ENCODE peak calls at places on chromosomes 3 and 15, in six cellular contexts. D, B, L, R, H and G are unnamed samples. For H3K4me1 and H3K27me3, the result is how much of the 10 kb centered on the place peaks cover.

GRCh38 chr15:74635228-74635627 is 19.6 kb downstream of the CLK3 start:
- DNase-seq in D (peak), B (peak), L (peak), R (no peak), H (peak), G (peak)

GRCh38 chr3:129016725-129017530 is 15.8 kb downstream of the EFCC1 start:
- DNase-seq in D (no peak), B (peak), L (no peak), R (no peak), H (peak), G (peak)

GRCh38 chr3:70849911-70850699 is 537.7 kb upstream of the MDFIC2 start:
- DNase-seq in D (peak), B (no peak), L (no peak), R (no peak), H (no peak), G (no peak)

GRCh38 chr3:187084580-187084979 is 54.7 kb downstream of the RPL39L start:
- DNase-seq in D (no peak), B (no peak), L (no peak), R (no peak), H (no peak), G (no peak)

GRCh38 chr3:55716044-55716443 is 228.9 kb upstream of the WNT5A start:
- DNase-seq in D (no peak), B (no peak), L (no peak), R (no peak), H (no peak), G (no peak)

GRCh38 chr3:152236741-152237140 is 32.0 kb upstream of the MBNL1 start:
- DNase-seq in D (no peak), B (no peak), L (no peak), R (no peak), H (no peak), G (no peak)

GRCh38 chr15:38070778-38071177 is 136.3 kb downstream of the TMCO5A start:
- DNase-seq in D (no peak), B (no peak), L (no peak), R (no peak), H (no peak), G (no peak)

GRCh38 chr3:21377366-21377765 is 373.6 kb downstream of the ZNF385D start:
- DNase-seq in D (no peak), B (no peak), L (no peak), R (no peak), H (no peak), G (no peak)

GRCh38 chr3:50637012-50637411 is 20.1 kb downstream of the MAPKAPK3 start:
- DNase-seq in D (no peak), B (no peak), L (no peak), R (no peak), H (no peak), G (peak)

GRCh38 chr15:58221591-58222241 is 83.5 kb downstream of the AQP9 start:
- DNase-seq in D (no peak), B (no peak), L (peak), R (no peak), H (no peak), G (no peak)

GRCh38 chr3:173932624-173933023 is 535.1 kb downstream of the NLGN1 start:
- DNase-seq in D (no peak), B (no peak), L (no peak), R (no peak), H (no peak), G (no peak)

GRCh38 chr15:34437687-34438086 is at the start of gene GOLGA8A:
- DNase-seq in D (peak), B (peak), L (peak), R (no peak), H (peak), G (peak)

GRCh38 chr3:26840272-26840870 is 217.8 kb downstream of the LRRC3B start:
- DNase-seq in D (no peak), B (no peak), L (peak), R (no peak), H (no peak), G (no peak)

GRCh38 chr15:51281368-51281967 is 56.9 kb downstream of the CYP19A1 start:
- DNase-seq in D (peak), B (no peak), L (peak), R (no peak), H (peak), G (peak)

GRCh38 chr15:64443747-64444621 is 16.4 kb upstream of the ZNF609 start:
- DNase-seq in D (no peak), B (no peak), L (no peak), R (no peak), H (no peak), G (no peak)

GRCh38 chr3:140207541-140207940 is 272.6 kb downstream of the CLSTN2 start:
- DNase-seq in D (no peak), B (no peak), L (no peak), R (no peak), H (no peak), G (no peak)

GRCh38 chr3:30724863-30725262 is 118.5 kb downstream of the TGFBR2 start:
- DNase-seq in D (no peak), B (no peak), L (no peak), R (no peak), H (no peak), G (no peak)

GRCh38 chr15:79169531-79170123 is 79.0 kb upstream of the RASGRF1 start:
- DNase-seq in D (no peak), B (no peak), L (no peak), R (no peak), H (no peak), G (no peak)

GRCh38 chr3:45972534-45973402 is 22.9 kb downstream of the FYCO1 start:
- DNase-seq in D (peak), B (no peak), L (no peak), R (no peak), H (no peak), G (no peak)

GRCh38 chr15:51649659-51650521 is 27.3 kb upstream of the DMXL2 start:
- DNase-seq in D (no peak), B (peak), L (peak), R (no peak), H (no peak), G (no peak)

GRCh38 chr3:31219131-31219843 is 313.4 kb upstream of the STT3B start:
- DNase-seq in D (no peak), B (no peak), L (no peak), R (no peak), H (no peak), G (no peak)

GRCh38 chr15:33083232-33084006 is 111.1 kb downstream of the FMN1 start:
- DNase-seq in D (no peak), B (no peak), L (no peak), R (no peak), H (no peak), G (no peak)

GRCh38 chr3:171088984-171089754 is 62.6 kb upstream of the SLC2A2 start:
- DNase-seq in D (no peak), B (no peak), L (no peak), R (no peak), H (no peak), G (no peak)

GRCh38 chr3:151750678-151751077 is 17.0 kb downstream of the AADACL2 start:
- DNase-seq in D (no peak), B (no peak), L (no peak), R (no peak), H (no peak), G (no peak)

GRCh38 chr3:39142067-39142466 is 11.3 kb downstream of the CSRNP1 start:
- DNase-seq in D (no peak), B (no peak), L (no peak), R (peak), H (no peak), G (peak)

GRCh38 chr3:86828751-86829150 is 162.2 kb downstream of the VGLL3 start:
- DNase-seq in D (no peak), B (no peak), L (no peak), R (no peak), H (no peak), G (no peak)

GRCh38 chr3:126990890-126991289 is 8.0 kb downstream of the PLXNA1 start:
- DNase-seq in D (no peak), B (no peak), L (no peak), R (no peak), H (no peak), G (peak)

GRCh38 chr15:64343841-64344240 is 12.1 kb downstream of the CSNK1G1 start:
- DNase-seq in D (no peak), B (no peak), L (no peak), R (no peak), H (no peak), G (no peak)

GRCh38 chr3:177250108-177250507 is 52.8 kb upstream of the TBL1XR1 start:
- DNase-seq in D (no peak), B (no peak), L (no peak), R (no peak), H (no peak), G (no peak)

GRCh38 chr3:193782280-193782654 is 189.3 kb downstream of the OPA1 start:
- DNase-seq in D (no peak), B (no peak), L (peak), R (peak), H (no peak), G (no peak)

GRCh38 chr15:90860942-90861675 is 7.3 kb upstream of the FURIN start:
- DNase-seq in D (no peak), B (no peak), L (no peak), R (no peak), H (no peak), G (no peak)

GRCh38 chr3:104628185-104628789 is 738.4 kb upstream of the ALCAM start:
- DNase-seq in D (no peak), B (no peak), L (peak), R (no peak), H (no peak), G (no peak)

GRCh38 chr15:43329222-43329959 is 982 bp downstream of the LCMT2 start:
- DNase-seq in D (no peak), B (peak), L (no peak), R (peak), H (no peak), G (peak)

GRCh38 chr3:69305011-69305410 is 80.9 kb downstream of the FRMD4B start:
- DNase-seq in D (no peak), B (no peak), L (no peak), R (no peak), H (no peak), G (no peak)

GRCh38 chr15:41648097-41648496 is 12.1 kb upstream of the MGA start:
- DNase-seq in D (no peak), B (no peak), L (no peak), R (no peak), H (no peak), G (no peak)

GRCh38 chr15:58934521-58934920 is 1.0 kb upstream of the SLTM start:
- DNase-seq in D (no peak), B (no peak), L (no peak), R (no peak), H (no peak), G (no peak)

GRCh38 chr3:38002940-38003339 is 12.4 kb downstream of the VILL start:
- DNase-seq in D (no peak), B (peak), L (no peak), R (no peak), H (no peak), G (peak)

GRCh38 chr3:38003371-38003816 is 12.8 kb downstream of the VILL start:
- DNase-seq in D (peak), B (peak), L (peak), R (no peak), H (peak), G (peak)

GRCh38 chr3:38001456-38002081 is 11.0 kb downstream of the VILL start:
- DNase-seq in D (peak), B (peak), L (no peak), R (no peak), H (no peak), G (peak)

GRCh38 chr3:38000965-38001455 is 10.4 kb downstream of the VILL start:
- DNase-seq in D (no peak), B (peak), L (no peak), R (no peak), H (no peak), G (no peak)

GRCh38 chr3:38002291-38002876 is 11.8 kb downstream of the VILL start:
- DNase-seq in D (no peak), B (no peak), L (no peak), R (no peak), H (no peak), G (no peak)
- H3K4me3 ChIP-seq in D (no peak), B (no peak), L (no peak), R (no peak), H (no peak), G (no peak)

GRCh38 chr3:149653136-149653535 is 4.7 kb downstream of the WWTR1 start:
- DNase-seq in D (no peak), B (no peak), L (no peak), R (no peak), H (no peak), G (no peak)

GRCh38 chr3:149655826-149656599 is 1.8 kb downstream of the WWTR1 start:
- DNase-seq in D (no peak), B (no peak), L (no peak), R (no peak), H (no peak), G (no peak)

GRCh38 chr3:149653564-149653963 is 4.3 kb downstream of the WWTR1 start:
- DNase-seq in D (no peak), B (no peak), L (no peak), R (no peak), H (no peak), G (no peak)

GRCh38 chr3:149657458-149657795 is 398 bp downstream of the WWTR1 start:
- DNase-seq in D (peak), B (no peak), L (no peak), R (peak), H (no peak), G (peak)

GRCh38 chr3:149654188-149654601 is 3.6 kb downstream of the WWTR1 start:
- DNase-seq in D (no peak), B (no peak), L (no peak), R (no peak), H (no peak), G (no peak)
- H3K4me1 ChIP-seq in D (under half), B (under half), L (under half), R (under half), H (half or more), G (under half)

GRCh38 chr3:160885791-160886286 is 129.8 kb downstream of the PPM1L start:
- DNase-seq in D (peak), B (no peak), L (peak), R (peak), H (peak), G (peak)

GRCh38 chr3:160876568-160877100 is 120.6 kb downstream of the PPM1L start:
- DNase-seq in D (no peak), B (no peak), L (no peak), R (no peak), H (no peak), G (no peak)

GRCh38 chr3:160883373-160883772 is 127.3 kb downstream of the PPM1L start:
- DNase-seq in D (no peak), B (no peak), L (no peak), R (no peak), H (no peak), G (no peak)

GRCh38 chr3:160879859-160880258 is 123.8 kb downstream of the PPM1L start:
- DNase-seq in D (no peak), B (no peak), L (no peak), R (no peak), H (no peak), G (no peak)
- H3K27me3 ChIP-seq in D (under half), B (under half), L (under half), R (under half), H (under half), G (under half)

DNA sequence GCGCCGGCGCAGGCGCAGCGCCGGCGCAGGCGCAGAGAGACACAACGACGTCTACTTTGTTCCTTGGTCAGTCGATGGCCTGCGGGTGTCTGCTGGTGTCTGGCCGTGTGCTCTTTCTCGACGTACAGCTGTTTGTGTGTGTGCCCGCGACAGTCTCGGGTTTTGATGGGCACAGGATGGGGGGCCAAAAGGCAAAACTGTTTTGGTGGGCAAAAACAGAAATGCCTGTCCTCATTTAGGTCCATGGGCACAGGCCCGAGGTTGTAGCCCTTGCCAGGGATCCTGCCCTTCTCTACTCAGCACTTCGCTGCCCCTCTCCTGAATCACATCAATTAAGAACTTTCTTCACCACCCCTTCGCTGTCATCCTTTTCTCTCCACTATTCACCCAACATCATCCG is 184.8 kb upstream of the CHL1 start:
- DNase-seq in D (peak), B (no peak), L (peak), R (no peak), H (no peak), G (peak)
- H3K4me3 ChIP-seq in D (no peak), B (no peak), L (no peak), R (no peak), H (no peak), G (no peak)